ENCODE peak calls at places on chromosomes 6 and 20, in four cellular contexts. One of them, this sample, is unnamed.

GRCh38 chr6:169453221-169453620 is 199.6 kb upstream of the THBS2 start:
- DNase-seq in SK-N-SH: no peak
- DNase-seq in H1: no peak
- DNase-seq in WTC11: no peak
- DNase-seq in this sample: no peak

GRCh38 chr20:51034988-51035656 is 12.2 kb upstream of the KCNG1 start:
- DNase-seq in WTC11: no peak
- DNase-seq in H1: no peak
- DNase-seq in SK-N-SH: no peak
- DNase-seq in this sample: no peak

GRCh38 chr20:23513164-23513563 is 22.2 kb downstream of the CST8 start:
- DNase-seq in H1: no peak
- DNase-seq in SK-N-SH: no peak
- DNase-seq in WTC11: no peak
- DNase-seq in this sample: no peak

GRCh38 chr20:2756056-2756611 is 44.3 kb downstream of the CPXM1 start:
- DNase-seq in WTC11: peak
- DNase-seq in SK-N-SH: peak
- DNase-seq in H1: peak
- DNase-seq in this sample: peak

GRCh38 chr20:35273449-35274171 is 4.3 kb downstream of the MMP24OS start:
- DNase-seq in SK-N-SH: no peak
- DNase-seq in H1: no peak
- DNase-seq in WTC11: peak
- DNase-seq in this sample: no peak

GRCh38 chr6:28353981-28354676 is 4.4 kb downstream of the ZKSCAN3 start:
- DNase-seq in WTC11: no peak
- DNase-seq in SK-N-SH: no peak
- DNase-seq in H1: no peak
- DNase-seq in this sample: peak

GRCh38 chr6:112841553-112842337 is 494.6 kb downstream of the RFPL4B start:
- DNase-seq in H1: no peak
- DNase-seq in SK-N-SH: no peak
- DNase-seq in WTC11: no peak
- DNase-seq in this sample: no peak

GRCh38 chr20:36571564-36572504 is 1.6 kb upstream of the TGIF2 start:
- DNase-seq in SK-N-SH: no peak
- DNase-seq in WTC11: peak
- DNase-seq in H1: peak
- DNase-seq in this sample: peak

GRCh38 chr6:31070711-31071197 is 41.6 kb downstream of the C6orf15 start:
- DNase-seq in H1: peak
- DNase-seq in SK-N-SH: no peak
- DNase-seq in WTC11: peak
- DNase-seq in this sample: peak

GRCh38 chr20:32447136-32448027 is 89.3 kb downstream of the ASXL1 start:
- DNase-seq in WTC11: peak
- DNase-seq in SK-N-SH: no peak
- DNase-seq in H1: no peak
- DNase-seq in this sample: no peak

GRCh38 chr6:21636876-21637275 is 43.3 kb downstream of the SOX4 start:
- DNase-seq in SK-N-SH: no peak
- DNase-seq in WTC11: no peak
- DNase-seq in H1: no peak
- DNase-seq in this sample: no peak

GRCh38 chr6:128474481-128474880 is 45.9 kb downstream of the PTPRK start:
- DNase-seq in H1: no peak
- DNase-seq in SK-N-SH: no peak
- DNase-seq in WTC11: no peak
- DNase-seq in this sample: no peak

GRCh38 chr6:128479991-128480390 is 40.4 kb downstream of the PTPRK start:
- DNase-seq in H1: no peak
- DNase-seq in WTC11: no peak
- DNase-seq in SK-N-SH: no peak
- DNase-seq in this sample: no peak

GRCh38 chr6:128474933-128475332 is 45.5 kb downstream of the PTPRK start:
- DNase-seq in WTC11: no peak
- DNase-seq in H1: no peak
- DNase-seq in SK-N-SH: no peak
- DNase-seq in this sample: no peak

GRCh38 chr6:128479048-128479666 is 41.2 kb downstream of the PTPRK start:
- DNase-seq in H1: no peak
- DNase-seq in WTC11: no peak
- DNase-seq in SK-N-SH: no peak
- DNase-seq in this sample: no peak

DNA sequence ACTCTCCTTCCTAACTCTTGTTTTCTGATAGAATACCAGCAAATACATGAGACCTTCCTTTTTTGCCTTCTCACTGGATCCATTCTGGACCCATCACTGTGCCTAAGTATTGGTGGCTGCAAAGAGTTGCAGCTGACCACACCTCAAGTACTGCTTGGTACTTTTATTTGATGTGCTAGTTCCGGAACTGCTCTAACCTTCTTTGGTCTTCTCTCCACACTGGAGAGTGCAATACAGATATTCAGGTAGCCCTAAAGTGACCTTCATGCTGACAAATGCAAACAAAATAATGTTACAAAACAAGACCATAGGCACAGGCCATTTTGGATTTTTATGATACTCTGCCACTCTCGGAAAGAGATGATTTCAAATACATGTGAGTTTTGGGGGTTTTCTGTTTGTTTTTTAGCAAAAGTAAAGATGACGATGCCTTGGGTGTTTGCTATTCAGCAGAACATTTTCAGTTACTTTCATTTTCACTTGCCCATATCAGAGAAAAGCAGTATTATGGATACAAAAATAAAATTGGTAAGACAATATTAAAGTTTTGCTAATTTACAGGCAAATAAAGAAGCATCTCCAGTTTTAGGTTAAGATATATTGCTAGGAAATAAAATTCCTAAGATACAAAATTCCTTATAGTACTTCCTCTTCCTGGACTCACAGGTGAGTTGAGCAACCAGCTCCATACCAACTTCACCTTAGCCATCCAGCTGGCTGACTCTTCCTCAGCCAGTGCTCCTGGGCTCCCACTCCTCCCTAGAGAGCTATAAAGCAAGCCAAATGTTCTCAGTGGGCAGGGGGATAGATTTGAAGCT is 42.0 kb downstream of the PTPRK start:
- DNase-seq in SK-N-SH: no peak
- DNase-seq in H1: no peak
- DNase-seq in WTC11: no peak
- DNase-seq in this sample: no peak
- TF ChIP-seq TEAD4 in SK-N-SH: no peak
- TF ChIP-seq TEAD4 in H1: no peak
- TF ChIP-seq TEAD4 in WTC11: no peak
- TF ChIP-seq TEAD4 in this sample: no peak

DNA sequence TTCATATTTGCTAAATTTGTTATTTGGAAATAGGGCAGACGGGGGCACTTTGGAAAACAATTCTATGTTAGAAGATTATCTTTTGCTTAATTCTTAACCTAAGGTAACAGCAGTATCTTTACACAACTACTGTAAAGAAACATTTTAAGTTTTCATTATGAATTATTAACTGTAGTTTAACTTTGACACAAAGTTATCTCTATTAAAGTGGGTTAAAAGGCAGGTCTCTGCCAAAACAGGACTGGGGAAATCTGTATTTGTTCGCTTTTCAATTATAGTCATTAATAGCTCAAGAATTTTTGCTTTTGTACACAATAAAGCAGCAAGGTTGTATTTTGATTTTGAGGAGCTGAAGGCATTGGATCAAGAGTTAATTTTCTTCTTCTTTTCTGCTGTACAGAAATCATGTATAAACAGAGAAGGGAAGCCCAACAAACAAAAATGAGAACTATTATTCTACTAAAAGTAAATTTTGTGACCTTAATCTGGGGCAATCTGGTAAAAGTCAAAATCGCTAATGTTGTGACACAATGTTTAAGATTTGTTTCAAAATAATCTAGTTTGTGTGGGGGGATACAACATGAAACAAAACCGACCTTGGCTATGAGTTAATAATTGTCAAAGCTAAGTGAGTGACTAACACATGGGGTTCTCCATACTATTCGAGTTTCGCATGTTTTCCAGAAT is 2.9 kb downstream of the STAU1 start:
- DNase-seq in WTC11: no peak
- DNase-seq in SK-N-SH: no peak
- DNase-seq in H1: no peak
- DNase-seq in this sample: no peak
- TF ChIP-seq TEAD4 in WTC11: no peak
- TF ChIP-seq TEAD4 in SK-N-SH: no peak
- TF ChIP-seq TEAD4 in H1: no peak
- TF ChIP-seq TEAD4 in this sample: no peak

GRCh38 chr20:4117867-4118266 is 102.5 kb upstream of the RNF24 start:
- DNase-seq in H1: no peak
- DNase-seq in SK-N-SH: no peak
- DNase-seq in WTC11: no peak
- DNase-seq in this sample: no peak

GRCh38 chr20:4123537-4124225 is 108.3 kb upstream of the RNF24 start:
- DNase-seq in WTC11: no peak
- DNase-seq in H1: no peak
- DNase-seq in SK-N-SH: no peak
- DNase-seq in this sample: no peak

GRCh38 chr20:4122931-4123330 is 107.6 kb upstream of the RNF24 start:
- DNase-seq in WTC11: no peak
- DNase-seq in SK-N-SH: no peak
- DNase-seq in H1: no peak
- DNase-seq in this sample: no peak

GRCh38 chr20:4119854-4120209 is 104.5 kb upstream of the RNF24 start:
- DNase-seq in SK-N-SH: no peak
- DNase-seq in WTC11: no peak
- DNase-seq in H1: no peak
- DNase-seq in this sample: no peak

DNA sequence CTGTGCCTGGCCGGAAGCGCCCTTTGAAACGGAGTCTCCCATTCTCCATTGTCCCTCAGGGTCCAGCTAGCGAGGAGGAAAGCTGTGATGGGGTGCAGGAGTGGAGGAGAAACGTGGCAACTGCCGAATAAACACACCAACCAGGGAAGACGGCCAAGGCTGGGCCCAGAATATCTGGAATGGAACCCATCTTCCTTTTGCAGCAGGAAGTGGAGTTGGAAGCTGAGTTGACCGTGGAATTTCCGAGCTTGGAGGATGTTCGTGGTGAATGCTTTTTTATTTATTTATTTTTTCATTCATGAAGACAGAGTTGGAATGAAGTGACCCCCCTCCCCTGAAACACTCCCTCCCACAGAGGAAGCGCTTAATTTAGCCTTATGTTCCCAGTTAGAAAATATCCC is 105.6 kb upstream of the RNF24 start:
- DNase-seq in SK-N-SH: no peak
- DNase-seq in WTC11: no peak
- DNase-seq in H1: no peak
- DNase-seq in this sample: no peak
- TF ChIP-seq TEAD4 in SK-N-SH: no peak
- TF ChIP-seq TEAD4 in WTC11: no peak
- TF ChIP-seq TEAD4 in H1: no peak
- TF ChIP-seq TEAD4 in this sample: no peak

DNA sequence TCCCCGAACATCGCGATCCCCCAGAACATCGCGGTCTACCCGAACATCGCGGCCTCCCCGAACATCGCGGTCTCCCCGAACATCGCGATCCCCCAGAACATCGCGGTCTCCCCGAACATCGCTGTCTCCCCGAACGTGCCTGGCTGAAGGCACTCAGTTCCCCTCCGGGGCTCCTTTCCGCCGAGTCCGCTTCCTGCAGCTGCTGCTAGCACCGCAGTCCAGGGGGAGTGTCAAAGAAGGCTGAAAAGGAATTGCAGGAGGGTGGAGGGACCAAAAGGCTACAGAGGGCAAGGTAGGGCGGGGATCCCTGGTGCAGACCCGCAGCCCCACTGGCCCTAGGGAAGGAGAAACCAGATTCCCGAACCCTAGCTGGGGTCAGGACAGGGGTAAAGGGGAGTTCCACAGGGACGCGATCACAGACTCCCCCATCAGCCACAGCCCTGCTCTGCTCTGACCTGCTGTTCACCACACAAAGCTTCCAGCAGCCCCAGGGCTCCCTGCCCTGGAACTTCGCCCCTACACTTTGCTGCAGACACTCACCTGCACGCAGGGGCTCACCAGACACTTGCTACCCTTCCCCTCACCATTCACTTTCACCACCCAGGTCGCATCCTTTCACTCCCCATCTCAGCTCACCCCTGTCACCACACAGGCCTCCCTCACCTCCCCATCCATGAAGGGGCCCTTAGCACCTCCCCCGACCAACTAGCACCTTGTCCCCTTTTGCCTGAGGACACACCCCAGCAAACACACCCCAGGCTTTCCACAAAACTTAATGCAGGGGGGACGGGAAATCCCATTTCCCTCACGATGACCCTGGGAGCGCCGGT is 1.7 kb downstream of the ULBP1 start:
- DNase-seq in SK-N-SH: peak
- DNase-seq in H1: peak
- DNase-seq in WTC11: no peak
- DNase-seq in this sample: no peak
- TF ChIP-seq TEAD4 in SK-N-SH: no peak
- TF ChIP-seq TEAD4 in H1: no peak
- TF ChIP-seq TEAD4 in WTC11: no peak
- TF ChIP-seq TEAD4 in this sample: no peak

DNA sequence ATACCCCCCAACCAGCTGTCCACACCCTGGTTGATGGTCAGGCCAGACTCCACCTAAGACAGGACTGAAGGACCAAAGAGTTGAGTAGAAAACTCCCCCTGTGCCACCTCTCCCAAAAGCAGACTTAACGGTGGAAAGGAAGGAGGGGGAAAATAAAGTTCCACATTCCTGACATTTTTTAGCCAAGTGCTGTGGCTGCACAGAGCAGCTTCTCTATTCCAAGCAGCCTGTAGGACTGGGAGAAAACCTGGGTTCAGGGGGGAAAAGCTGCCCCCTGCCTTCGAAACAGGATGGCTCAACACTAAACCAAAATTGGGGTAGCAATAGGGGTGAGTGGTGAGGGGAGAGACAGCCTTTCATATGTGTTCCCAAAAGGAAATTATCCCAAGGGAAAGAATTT is 3.6 kb downstream of the TRAM2 start:
- DNase-seq in SK-N-SH: no peak
- DNase-seq in H1: no peak
- DNase-seq in WTC11: no peak
- DNase-seq in this sample: no peak
- TF ChIP-seq TEAD4 in SK-N-SH: peak
- TF ChIP-seq TEAD4 in H1: peak
- TF ChIP-seq TEAD4 in WTC11: no peak
- TF ChIP-seq TEAD4 in this sample: no peak

DNA sequence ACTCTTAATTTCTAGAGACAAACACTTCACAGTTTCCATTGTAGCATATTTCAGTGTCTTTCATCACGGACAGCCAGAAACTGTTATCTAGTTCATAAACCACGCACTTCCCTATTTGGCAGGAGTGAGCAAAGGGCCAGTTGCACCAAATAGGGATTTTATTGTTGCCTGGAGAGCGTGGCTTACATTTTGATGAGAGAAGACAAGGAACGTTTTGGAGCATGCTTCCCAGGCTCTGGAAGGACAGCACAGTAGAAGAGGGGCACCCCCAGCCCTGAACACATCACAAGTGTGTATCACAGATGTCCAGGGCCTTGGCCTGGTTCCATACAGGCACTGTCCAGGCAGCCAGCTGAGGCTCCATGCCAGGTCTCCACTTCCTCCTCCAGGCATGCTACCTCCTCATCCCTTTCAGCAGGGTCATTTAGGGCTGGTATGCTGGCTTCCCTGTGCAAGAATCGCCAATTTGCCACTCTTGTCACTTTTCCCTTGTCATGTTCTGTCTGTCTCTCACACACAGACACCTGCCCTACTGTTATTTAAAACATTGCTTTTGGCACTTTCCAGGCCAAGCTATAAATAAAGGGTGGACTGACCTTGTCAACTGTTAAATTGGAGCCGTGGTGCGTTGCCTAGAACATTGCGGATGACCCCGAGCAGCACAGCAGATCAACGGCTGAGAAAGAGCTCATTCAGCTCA is 235.0 kb upstream of the GMDS start:
- DNase-seq in WTC11: no peak
- DNase-seq in H1: no peak
- DNase-seq in SK-N-SH: no peak
- DNase-seq in this sample: no peak
- TF ChIP-seq TEAD4 in WTC11: no peak
- TF ChIP-seq TEAD4 in H1: no peak
- TF ChIP-seq TEAD4 in SK-N-SH: no peak
- TF ChIP-seq TEAD4 in this sample: no peak